ENCODE peak calls at places on chromosomes 7 and 10, in four cellular contexts. Y is IMR-90, A is WTC11, M is A549. U is an unnamed sample.

GRCh38 chr10:95697429-95697828 is 3.7 kb upstream of the TCTN3 start:
- DNase-seq in Y (no peak), A (no peak), M (no peak), U (no peak)

GRCh38 chr10:45592432-45592831 is 80.1 kb downstream of the ZFAND4 start:
- DNase-seq in Y (no peak), A (no peak), M (no peak), U (no peak)

GRCh38 chr10:124243702-124244121 is 150.3 kb upstream of the CHST15 start:
- DNase-seq in Y (no peak), A (peak; percentile 7), M (no peak), U (peak; percentile 85)

GRCh38 chr7:116340201-116340847 is 130.0 kb downstream of the TES start:
- DNase-seq in Y (no peak), A (no peak), M (no peak), U (no peak)

GRCh38 chr7:87709258-87709657 is 81.1 kb downstream of the RUNDC3B start:
- DNase-seq in Y (no peak), A (no peak), M (no peak), U (no peak)

GRCh38 chr10:80480852-80481251 is 26.7 kb downstream of the TSPAN14 start:
- DNase-seq in Y (no peak), A (no peak), M (no peak), U (no peak)

GRCh38 chr7:107788662-107789061 is 14.4 kb downstream of the SLC26A3 start:
- DNase-seq in Y (no peak), A (no peak), M (no peak), U (no peak)

GRCh38 chr7:921581-922333 is 32.7 kb downstream of the ADAP1 start:
- DNase-seq in Y (no peak), A (peak; percentile 5), M (no peak), U (no peak)

GRCh38 chr7:116557066-116557585 is 32.3 kb downstream of the CAV1 start:
- DNase-seq in Y (no peak), A (no peak), M (no peak), U (no peak)

GRCh38 chr10:130871406-130871805 is 440.1 kb downstream of the TCERG1L start:
- DNase-seq in Y (no peak), A (no peak), M (no peak), U (no peak)

GRCh38 chr10:29692121-29692539 is 57.4 kb upstream of the SVIL start:
- DNase-seq in Y (peak; percentile 35), A (no peak), M (no peak), U (no peak)

GRCh38 chr10:66714741-66715140 is 211.1 kb upstream of the LRRTM3 start:
- DNase-seq in Y (peak; percentile 28), A (no peak), M (no peak), U (no peak)

GRCh38 chr10:34154371-34154770 is 660.7 kb downstream of the PARD3 start:
- DNase-seq in Y (no peak), A (no peak), M (no peak), U (no peak)

GRCh38 chr7:28855538-28856217 is 102.5 kb downstream of the TRIL start:
- DNase-seq in Y (peak; percentile 97), A (no peak), M (peak; percentile 65), U (no peak)

GRCh38 chr10:91643700-91644099 is 10.8 kb upstream of the PPP1R3C start:
- DNase-seq in Y (no peak), A (peak; percentile 52), M (peak; percentile 66), U (no peak)

GRCh38 chr7:55571534-55572377 is 546 bp downstream of the VOPP1 start:
- DNase-seq in Y (peak; percentile 22), A (peak; percentile 57), M (peak; percentile 45), U (peak; percentile 90)

GRCh38 chr7:132164558-132165130 is 411.6 kb downstream of the PLXNA4 start:
- DNase-seq in Y (no peak), A (no peak), M (no peak), U (no peak)

GRCh38 chr7:55180821-55181542 is 162.2 kb downstream of the EGFR start:
- DNase-seq in Y (no peak), A (no peak), M (no peak), U (no peak)

GRCh38 chr10:62732841-62733653 is 71.5 kb upstream of the ADO start:
- DNase-seq in Y (peak; percentile 74), A (no peak), M (no peak), U (no peak)

GRCh38 chr7:79434867-79435266 is 18.6 kb downstream of the MAGI2 start:
- DNase-seq in Y (no peak), A (no peak), M (no peak), U (no peak)

GRCh38 chr7:10657837-10658236 is 315.8 kb upstream of the PHF14 start:
- DNase-seq in Y (no peak), A (no peak), M (no peak), U (no peak)

GRCh38 chr10:79132681-79133381 is 64.1 kb downstream of the ZMIZ1 start:
- DNase-seq in Y (no peak), A (no peak), M (no peak), U (peak; percentile 82)

GRCh38 chr10:69630651-69631400 is 779 bp downstream of the FAM241B start:
- DNase-seq in Y (no peak), A (no peak), M (no peak), U (no peak)

GRCh38 chr10:10911471-10911921 is 106.2 kb upstream of the CELF2 start:
- DNase-seq in Y (peak; percentile 94), A (peak; percentile 13), M (no peak), U (no peak)

GRCh38 chr10:5574642-5575131 is 49.9 kb downstream of the CALML3 start:
- DNase-seq in Y (no peak), A (no peak), M (no peak), U (no peak)

GRCh38 chr10:5376450-5376849 is 11.7 kb downstream of the UCN3 start:
- DNase-seq in Y (no peak), A (no peak), M (no peak), U (no peak)

GRCh38 chr10:126205482-126206210 is 182.6 kb downstream of the ADAM12 start:
- DNase-seq in Y (no peak), A (no peak), M (no peak), U (no peak)

GRCh38 chr10:78972160-78972946 is 96.4 kb upstream of the ZMIZ1 start:
- DNase-seq in Y (peak; percentile 83), A (no peak), M (peak; percentile 70), U (peak; percentile 78)

GRCh38 chr7:4962872-4963775 is 4.1 kb upstream of the MMD2 start:
- DNase-seq in Y (no peak), A (no peak), M (no peak), U (no peak)

GRCh38 chr10:16417341-16417740 is 19.5 kb upstream of the PTER start:
- DNase-seq in Y (no peak), A (no peak), M (no peak), U (no peak)

GRCh38 chr10:44316187-44316921 is 68.5 kb downstream of the CXCL12 start:
- DNase-seq in Y (no peak), A (peak; percentile 93), M (peak; percentile 23), U (peak; percentile 55)

GRCh38 chr10:33155720-33156638 is 178.5 kb downstream of the NRP1 start:
- DNase-seq in Y (peak; percentile 91), A (no peak), M (peak; percentile 98), U (peak; percentile 41)

GRCh38 chr10:28291881-28292297 is 11.0 kb downstream of the MPP7 start:
- DNase-seq in Y (peak; percentile 93), A (no peak), M (no peak), U (no peak)

GRCh38 chr7:415646-416525 is 103.8 kb downstream of the PDGFA start:
- DNase-seq in Y (no peak), A (peak; percentile 8), M (no peak), U (peak; percentile 33)

DNA sequence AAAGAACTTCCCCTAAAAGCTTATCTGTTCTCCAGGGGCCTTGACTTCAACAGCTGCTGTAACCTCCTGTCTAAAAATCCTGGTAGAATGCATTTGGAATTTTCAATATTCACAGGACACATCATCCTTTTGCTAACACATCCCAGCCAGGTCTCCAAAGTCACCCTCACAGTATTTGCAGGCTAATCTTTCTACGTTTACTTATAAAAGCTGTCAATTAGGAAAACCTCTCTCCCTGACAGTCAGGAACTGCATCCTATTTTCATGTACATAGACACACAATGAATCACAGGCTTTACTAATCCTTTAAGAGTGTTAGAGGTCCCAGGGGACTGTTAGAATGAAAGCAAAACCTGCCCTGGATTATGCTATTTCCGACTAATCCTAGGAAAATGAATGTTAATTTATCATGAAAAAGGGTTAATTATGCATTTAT is 102.2 kb downstream of the GFRA1 start:
- DNase-seq in Y (peak; percentile 26), A (no peak), M (no peak), U (no peak)
- TF ChIP-seq USF2 in Y (no peak), A (no peak), M (no peak), U (no peak)

GRCh38 chr10:119030421-119031250 is 1.1 kb downstream of the NANOS1 start:
- DNase-seq in Y (peak; percentile 47), A (peak; percentile 68), M (peak; percentile 74), U (peak; percentile 77)
- TF ChIP-seq USF2 in Y (no peak), A (peak; percentile 35), M (no peak), U (no peak)

GRCh38 chr7:57339198-57339944 is 110.6 kb upstream of the ZNF716 start:
- DNase-seq in Y (no peak), A (no peak), M (no peak), U (no peak)
- TF ChIP-seq USF2 in Y (no peak), A (no peak), M (no peak), U (no peak)

DNA sequence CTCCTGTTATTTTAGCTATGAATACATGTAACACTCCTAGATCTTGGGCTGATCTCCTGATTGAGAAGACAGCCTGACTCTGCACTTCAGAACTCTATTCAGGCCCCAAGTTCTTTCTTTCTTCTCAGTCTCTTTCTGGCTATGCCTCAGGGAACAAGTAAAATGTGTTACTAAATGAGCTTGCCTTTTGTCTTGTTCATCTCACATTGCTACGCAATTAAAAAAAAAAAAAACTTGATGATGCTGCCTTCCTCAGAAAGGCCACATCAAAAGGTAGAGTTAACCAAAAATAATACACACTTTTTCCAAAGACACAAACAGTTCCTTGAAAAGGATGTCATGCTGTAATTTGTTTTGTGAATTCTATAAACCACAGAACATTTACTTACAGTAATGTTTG is 258.1 kb downstream of the TWIST1 start:
- DNase-seq in Y (no peak), A (no peak), M (no peak), U (no peak)
- TF ChIP-seq USF2 in Y (no peak), A (no peak), M (no peak), U (no peak)

GRCh38 chr7:45196374-45196773 is 38.8 kb downstream of the RAMP3 start:
- DNase-seq in Y (no peak), A (no peak), M (no peak), U (no peak)
- TF ChIP-seq USF2 in Y (no peak), A (no peak), M (no peak), U (no peak)

GRCh38 chr7:150326657-150327268 is 3.4 kb upstream of the ACTR3C start:
- DNase-seq in Y (no peak), A (no peak), M (no peak), U (no peak)

GRCh38 chr7:150325901-150326300 is 2.6 kb upstream of the ACTR3C start:
- DNase-seq in Y (no peak), A (no peak), M (no peak), U (no peak)

GRCh38 chr7:150323682-150324365 is 479 bp upstream of the ACTR3C start:
- DNase-seq in Y (no peak), A (no peak), M (no peak), U (peak; percentile 54)

GRCh38 chr7:150324366-150324961 is 1.1 kb upstream of the ACTR3C start:
- DNase-seq in Y (peak; percentile 11), A (no peak), M (no peak), U (peak; percentile 52)

GRCh38 chr7:150325110-150325611 is 1.8 kb upstream of the ACTR3C start:
- DNase-seq in Y (peak; percentile 17), A (no peak), M (no peak), U (no peak)
- TF ChIP-seq USF2 in Y (no peak), A (no peak), M (no peak), U (no peak)